ENCODE peak calls at places on chromosomes 5 and 9, in nine cellular contexts. D is fibroblast of the aortic adventitia; T is esophagus squamous epithelium; Y is endothelial cell of umbilical vein; O is pulmonary artery endothelial cell; V is CD4-positive, alpha-beta T cell; I is lower leg skin; S is epithelial cell of esophagus; K is stimulated activated CD8-positive, alpha-beta memory T cell treated with anti-CD3 and anti-CD28 coated beads, Interleukin-12 subunit alpha, Interleukin-12 subunit beta, amount 100 ng/mL, for 1 hour. J is an unnamed sample.

GRCh38 chr5:43191740-43192557 is at the start of gene NIM1K:
- DNase-seq in D (peak; percentile 20), S (no peak), T (no peak), Y (peak; percentile 23), I (peak; percentile 35), O (no peak), V (peak; percentile 10), K (no peak), J (peak; percentile 56)

GRCh38 chr5:125043781-125044391 is 297.4 kb upstream of the ZNF608 start:
- DNase-seq in O (peak; percentile 71), I (peak; percentile 35), D (peak; percentile 87), V (no peak), K (no peak), S (peak; percentile 80), Y (peak; percentile 82), T (no peak), J (no peak)

GRCh38 chr9:131874916-131875670 is 135.2 kb upstream of the RAPGEF1 start:
- DNase-seq in V (no peak), T (no peak), S (no peak), Y (no peak), K (no peak), D (no peak), I (no peak), O (no peak), J (no peak)

GRCh38 chr5:176789873-176790615 is 20.3 kb upstream of the UNC5A start:
- DNase-seq in V (no peak), S (peak; percentile 54), I (no peak), Y (no peak), T (no peak), K (no peak), O (no peak), D (no peak), J (no peak)

GRCh38 chr5:171606414-171607024 is 179.1 kb upstream of the SMIM23 start:
- DNase-seq in I (no peak), V (no peak), D (peak; percentile 11), Y (no peak), O (no peak), T (no peak), K (no peak), S (peak; percentile 17), J (no peak)

GRCh38 chr5:172373680-172374079 is 80.6 kb downstream of the SH3PXD2B start:
- DNase-seq in I (no peak), V (no peak), Y (no peak), T (no peak), S (peak; percentile 61), K (no peak), O (no peak), D (no peak), J (no peak)

GRCh38 chr5:151924564-151925395 is at the start of gene GLRA1:
- DNase-seq in T (no peak), V (peak; percentile 32), D (peak; percentile 42), Y (peak; percentile 28), O (no peak), K (peak; percentile 11), S (peak; percentile 63), I (no peak), J (peak; percentile 32)

GRCh38 chr9:89999534-90000370 is 394.9 kb downstream of the GADD45G start:
- DNase-seq in O (no peak), T (no peak), D (peak; percentile 47), I (peak; percentile 58), S (peak; percentile 53), V (no peak), Y (no peak), K (peak; percentile 4), J (no peak)

GRCh38 chr5:28249771-28250415 is 1211.5 kb upstream of the CDH9 start:
- DNase-seq in S (peak; percentile 24), K (no peak), T (no peak), I (no peak), O (no peak), D (no peak), Y (no peak), V (no peak), J (no peak)

GRCh38 chr5:129249891-129250290 is 155.3 kb downstream of the ISOC1 start:
- DNase-seq in V (no peak), S (no peak), K (no peak), I (no peak), O (no peak), T (no peak), D (peak; percentile 57), Y (no peak), J (no peak)

GRCh38 chr9:136688274-136689107 is 1.2 kb upstream of the AGPAT2 start:
- DNase-seq in Y (no peak), I (no peak), S (no peak), T (no peak), V (no peak), K (no peak), D (no peak), O (no peak), J (no peak)

GRCh38 chr5:92177926-92178487 is 794.9 kb upstream of the ARRDC3 start:
- DNase-seq in O (no peak), T (no peak), S (peak; percentile 13), Y (no peak), K (no peak), V (no peak), D (no peak), I (no peak), J (no peak)

J was measured in 8988T.